ENCODE peak calls at places on chromosomes 1 and 21, in six cellular contexts. R is tibial nerve; Q is CD4-positive, alpha-beta memory T cell; A is right lobe of liver; M is colonic mucosa; U is esophagus muscularis mucosa. D is an unnamed sample.
A peak's percentile ranks its signal among the peaks of the same experiment; 100 is the strongest.

GRCh38 chr21:42781150-42781980 is 98.0 kb downstream of the WDR4 start:
- DNase-seq in R (no peak), Q (no peak), A (no peak), M (peak; percentile 71), U (no peak), D (no peak)

GRCh38 chr1:17553970-17554369 is 14.5 kb downstream of the ARHGEF10L start:
- DNase-seq in R (no peak), Q (no peak), A (no peak), M (no peak), U (no peak), D (no peak)

GRCh38 chr21:45386728-45387371 is 18.1 kb upstream of the COL18A1 start:
- DNase-seq in R (no peak), Q (no peak), A (peak; percentile 34), M (no peak), U (no peak), D (peak; percentile 88)

GRCh38 chr1:204420039-204421004 is 8.7 kb upstream of the PPP1R15B start:
- DNase-seq in R (no peak), Q (no peak), A (no peak), M (no peak), U (no peak), D (no peak)

GRCh38 chr1:18712254-18712605 is 81.6 kb downstream of the PAX7 start:
- DNase-seq in R (no peak), Q (no peak), A (no peak), M (no peak), U (no peak), D (no peak)

GRCh38 chr1:166915941-166916340 is 39.9 kb upstream of the TADA1 start:
- DNase-seq in R (no peak), Q (no peak), A (no peak), M (no peak), U (no peak), D (no peak)

GRCh38 chr1:212782422-212783154 is 9.0 kb downstream of the NSL1 start:
- DNase-seq in R (no peak), Q (peak; percentile 38), A (no peak), M (no peak), U (no peak), D (no peak)

GRCh38 chr1:33974147-33974546 is 110.3 kb downstream of the HMGB4 start:
- DNase-seq in R (no peak), Q (no peak), A (no peak), M (no peak), U (no peak), D (no peak)

GRCh38 chr1:108590947-108591346 is 31.0 kb downstream of the EEIG2 start:
- DNase-seq in R (no peak), Q (peak; percentile 81), A (no peak), M (no peak), U (no peak), D (peak; percentile 92)

GRCh38 chr1:34871443-34872132 is 12.0 kb upstream of the SMIM12 start:
- DNase-seq in R (no peak), Q (no peak), A (no peak), M (no peak), U (no peak), D (no peak)

GRCh38 chr1:155051777-155052398 is 772 bp downstream of the ADAM15 start:
- DNase-seq in R (peak; percentile 40), Q (peak; percentile 39), A (peak; percentile 54), M (peak; percentile 77), U (no peak), D (no peak)

GRCh38 chr1:47650205-47650604 is 212.4 kb downstream of the FOXD2 start:
- DNase-seq in R (no peak), Q (no peak), A (peak; percentile 62), M (peak; percentile 42), U (no peak), D (peak; percentile 6)

GRCh38 chr21:39125752-39126485 is 57.3 kb downstream of the PSMG1 start:
- DNase-seq in R (no peak), Q (no peak), A (no peak), M (peak; percentile 68), U (no peak), D (no peak)

GRCh38 chr1:175319112-175319911 is 126.7 kb upstream of the KIAA0040 start:
- DNase-seq in R (peak; percentile 61), Q (peak; percentile 63), A (peak; percentile 77), M (peak; percentile 74), U (no peak), D (peak; percentile 3)

GRCh38 chr1:32353886-32354570 is 8.3 kb downstream of the FAM229A start:
- DNase-seq in R (no peak), Q (no peak), A (peak; percentile 54), M (no peak), U (no peak), D (no peak)

GRCh38 chr1:119808491-119808890 is 2.8 kb downstream of the REG4 start:
- DNase-seq in R (no peak), Q (no peak), A (no peak), M (no peak), U (no peak), D (no peak)

GRCh38 chr1:29224438-29224837 is 6.3 kb downstream of the MECR start:
- DNase-seq in R (no peak), Q (no peak), A (no peak), M (no peak), U (no peak), D (no peak)

GRCh38 chr1:22285545-22286396 is 142.9 kb upstream of the WNT4 start:
- DNase-seq in R (no peak), Q (no peak), A (no peak), M (no peak), U (no peak), D (no peak)

GRCh38 chr1:119385650-119386049 is 17.1 kb downstream of the HAO2 start:
- DNase-seq in R (no peak), Q (no peak), A (no peak), M (no peak), U (no peak), D (no peak)

DNA sequence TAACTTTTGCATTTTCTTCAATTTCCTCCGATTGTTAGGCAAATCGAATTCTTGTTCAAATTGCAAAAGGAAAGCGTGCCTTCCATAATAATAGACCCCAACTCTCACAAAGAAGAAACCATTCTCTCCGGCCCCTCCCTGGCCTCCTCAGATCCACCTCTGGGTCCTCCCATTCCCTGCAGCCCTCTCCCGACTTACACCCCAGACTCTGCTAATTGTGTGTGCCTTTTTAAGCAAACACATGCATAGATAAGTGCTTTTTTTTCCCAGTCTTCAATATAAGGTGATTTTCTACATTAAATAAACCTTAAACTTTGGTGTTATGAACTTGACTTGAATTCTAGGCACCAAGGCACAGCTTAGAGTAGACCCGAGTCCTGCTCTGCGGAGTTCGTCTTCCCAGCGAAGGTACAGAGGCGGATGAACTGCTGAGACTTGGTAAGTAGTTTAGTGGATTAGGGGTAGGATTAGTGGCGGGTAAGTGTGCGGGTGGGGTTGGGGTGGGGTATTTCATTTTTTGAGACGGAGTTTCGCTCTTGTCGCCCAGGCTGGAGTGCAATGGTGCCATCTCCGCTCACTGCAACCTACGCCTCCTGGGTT is 1.5 kb downstream of the L1TD1 start:
- DNase-seq in R (no peak), Q (no peak), A (no peak), M (no peak), U (no peak), D (no peak)
- H3K4me3 ChIP-seq in R (no peak overlapping the region), Q (no peak overlapping the region), A (no peak overlapping the region), M (no peak overlapping the region), U (no peak overlapping the region), D (no peak overlapping the region)

GRCh38 chr21:34533938-34534337 is 21.9 kb upstream of the KCNE1 start:
- DNase-seq in R (no peak), Q (no peak), A (no peak), M (no peak), U (no peak), D (no peak)
- H3K4me3 ChIP-seq in R (no peak overlapping the region), Q (no peak overlapping the region), A (no peak overlapping the region), M (no peak overlapping the region), U (no peak overlapping the region), D (no peak overlapping the region)

GRCh38 chr1:184031127-184032107 is 6.1 kb downstream of the COLGALT2 start:
- DNase-seq in R (no peak), Q (no peak), A (no peak), M (no peak), U (no peak), D (no peak)
- H3K4me3 ChIP-seq in R (no peak overlapping the region), Q (no peak overlapping the region), A (no peak overlapping the region), M (no peak overlapping the region), U (no peak overlapping the region), D (no peak overlapping the region)

DNA sequence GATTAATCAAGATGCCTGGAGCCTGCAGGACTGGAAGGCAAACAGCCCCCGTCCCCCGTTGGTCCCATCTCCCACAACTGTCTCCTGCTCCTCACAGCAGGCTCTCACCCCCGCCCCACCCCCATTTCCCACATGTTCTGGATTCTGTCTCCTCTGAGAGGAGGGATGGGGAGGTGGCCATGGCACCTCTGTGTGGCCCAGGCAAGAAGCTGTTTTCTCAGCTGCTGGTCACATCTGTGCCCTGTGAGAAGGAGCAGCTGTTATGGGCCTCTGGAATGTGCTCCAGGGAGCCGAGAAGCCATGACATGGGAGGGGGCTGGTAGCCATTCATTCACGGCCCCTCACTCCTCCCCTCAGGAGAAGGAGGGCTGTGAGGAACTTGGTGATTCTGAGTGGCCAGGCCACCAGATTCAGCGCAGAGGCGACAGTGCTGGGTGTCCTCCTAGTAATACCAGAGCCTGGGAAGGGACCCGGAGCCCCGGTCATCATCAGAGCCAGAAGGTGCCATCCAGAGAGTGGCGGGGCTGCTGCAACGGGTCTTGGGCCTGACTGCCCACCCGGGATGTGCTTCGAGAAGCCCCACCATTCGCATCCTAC is 1.4 kb downstream of the NES start:
- DNase-seq in R (no peak), Q (no peak), A (no peak), M (no peak), U (no peak), D (no peak)
- H3K4me3 ChIP-seq in R (peak overlapping the region; percentile 36), Q (no peak overlapping the region), A (peak overlapping the region; percentile 35), M (peak overlapping the region; percentile 32), U (peak overlapping the region; percentile 49), D (peak overlapping the region; percentile 55)

GRCh38 chr1:114750780-114751179 is 7.0 kb downstream of the CSDE1 start:
- DNase-seq in R (no peak), Q (no peak), A (no peak), M (no peak), U (no peak), D (no peak)
- H3K4me3 ChIP-seq in R (no peak overlapping the region), Q (no peak overlapping the region), A (no peak overlapping the region), M (no peak overlapping the region), U (no peak overlapping the region), D (no peak overlapping the region)

DNA sequence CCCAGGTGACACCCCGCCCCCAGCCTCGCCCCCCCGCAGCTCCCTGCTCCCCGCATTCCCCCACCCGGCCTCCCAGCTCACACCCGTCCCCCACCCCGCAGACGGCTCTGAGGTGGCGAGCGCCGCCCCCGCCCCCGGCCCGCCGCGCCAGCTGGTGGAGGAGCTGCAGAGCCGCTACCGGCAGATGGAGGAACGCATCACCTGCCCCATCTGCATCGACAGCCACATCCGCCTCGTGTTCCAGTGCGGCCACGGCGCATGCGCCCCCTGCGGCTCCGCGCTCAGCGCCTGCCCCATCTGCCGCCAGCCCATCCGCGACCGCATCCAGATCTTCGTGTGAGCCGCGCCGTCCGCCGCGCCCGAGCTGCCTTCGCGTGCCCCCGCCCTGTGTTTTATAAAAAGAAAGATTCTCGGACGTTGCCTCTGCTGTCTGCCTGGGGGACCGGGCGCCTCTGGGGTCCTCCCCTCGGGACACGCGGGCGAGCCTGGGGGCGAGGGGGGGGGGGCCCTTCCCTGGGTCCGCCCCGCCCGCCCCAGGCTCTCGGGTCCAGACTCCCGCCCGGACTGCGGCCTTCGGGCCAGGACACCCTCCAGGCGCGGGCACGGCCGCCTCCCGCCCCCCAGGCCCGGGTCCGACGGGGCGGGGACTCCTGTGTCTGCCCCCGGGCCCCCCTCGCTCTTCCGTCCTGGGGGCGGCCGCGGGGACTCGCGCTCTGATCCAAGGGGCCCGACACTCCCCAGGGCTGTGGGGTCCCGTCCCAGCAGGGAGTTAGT is 1.6 kb upstream of the MMP23B start:
- DNase-seq in R (peak; percentile 40), Q (peak; percentile 97), A (peak; percentile 52), M (peak; percentile 82), U (peak; percentile 93), D (no peak)
- H3K4me3 ChIP-seq in R (no peak overlapping the region), Q (no peak overlapping the region), A (peak overlapping the region; percentile 13), M (peak overlapping the region; percentile 4), U (peak overlapping the region; percentile 43), D (no peak overlapping the region)